ENCODE peak calls at places on chromosomes 6 and 20, in five cellular contexts. B, K, E, P and D are unnamed samples.

GRCh38 chr6:83901624-83902023 is 42.1 kb downstream of the CYB5R4 start:
- DNase-seq in B (no peak), K (no peak), E (no peak), P (no peak), D (no peak)

GRCh38 chr20:32534661-32535240 is 50.4 kb downstream of the NOL4L start:
- DNase-seq in B (no peak), K (no peak), E (peak; percentile 58), P (peak; percentile 56), D (peak; percentile 48)

GRCh38 chr6:89251170-89251569 is 34.0 kb upstream of the GABRR1 start:
- DNase-seq in B (no peak), K (no peak), E (no peak), P (no peak), D (no peak)

GRCh38 chr20:19756756-19757486 is 1.1 kb upstream of the RIN2 start:
- DNase-seq in B (no peak), K (no peak), E (no peak), P (no peak), D (no peak)

GRCh38 chr6:17281100-17281496 is at the start of gene RBM24:
- DNase-seq in B (peak; percentile 78), K (peak; percentile 75), E (peak; percentile 80), P (no peak), D (peak; percentile 89)

GRCh38 chr20:2798814-2799213 is 1.6 kb downstream of the CPXM1 start:
- DNase-seq in B (no peak), K (no peak), E (peak; percentile 45), P (no peak), D (peak; percentile 84)

GRCh38 chr6:49333345-49334120 is 129.5 kb downstream of the MMUT start:
- DNase-seq in B (no peak), K (no peak), E (no peak), P (no peak), D (no peak)

GRCh38 chr6:13538084-13538483 is 36.3 kb upstream of the SIRT5 start:
- DNase-seq in B (no peak), K (no peak), E (peak; percentile 41), P (no peak), D (peak; percentile 57)

GRCh38 chr6:70709826-70710225 is 42.1 kb downstream of the SMAP1 start:
- DNase-seq in B (no peak), K (no peak), E (no peak), P (no peak), D (no peak)

GRCh38 chr6:82118150-82118562 is 129.4 kb downstream of the IBTK start:
- DNase-seq in B (no peak), K (no peak), E (no peak), P (no peak), D (no peak)

GRCh38 chr6:137882225-137882961 is 15.3 kb downstream of the TNFAIP3 start:
- DNase-seq in B (no peak), K (no peak), E (no peak), P (no peak), D (no peak)

GRCh38 chr20:63179876-63180275 is 36.1 kb downstream of the YTHDF1 start:
- DNase-seq in B (no peak), K (no peak), E (no peak), P (no peak), D (no peak)

GRCh38 chr20:21435576-21435975 is 38.2 kb upstream of the NKX2-4 start:
- DNase-seq in B (no peak), K (no peak), E (peak; percentile 41), P (no peak), D (no peak)

GRCh38 chr6:7261030-7261841 is 51.8 kb downstream of the SSR1 start:
- DNase-seq in B (peak; percentile 90), K (peak; percentile 83), E (peak; percentile 96), P (peak; percentile 35), D (peak; percentile 99)

GRCh38 chr6:10510592-10511367 is 10.4 kb upstream of the GCNT2 start:
- DNase-seq in B (peak; percentile 45), K (peak; percentile 70), E (peak; percentile 82), P (peak; percentile 3), D (peak; percentile 79)

GRCh38 chr6:52543729-52544324 is 33.0 kb downstream of the TRAM2 start:
- DNase-seq in B (no peak), K (no peak), E (peak; percentile 32), P (no peak), D (peak; percentile 95)

GRCh38 chr6:79824231-79824630 is 123.1 kb downstream of the ELOVL4 start:
- DNase-seq in B (no peak), K (no peak), E (no peak), P (no peak), D (no peak)